ENCODE peak calls at places on chromosomes 6 and 20, in six cellular contexts. One of them, this sample, is unnamed.

GRCh38 chr6:142735182-142735581 is 209.8 kb downstream of the HIVEP2 start:
- DNase-seq in mucosa of descending colon: no peak
- DNase-seq in colonic mucosa: no peak
- DNase-seq in fibroblast of pulmonary artery: peak
- DNase-seq in WERI-Rb-1: no peak
- DNase-seq in endothelial cell of umbilical vein: peak
- DNase-seq in this sample: no peak

GRCh38 chr6:52361347-52361944 is 505 bp upstream of the PAQR8 start:
- DNase-seq in mucosa of descending colon: peak
- DNase-seq in colonic mucosa: peak
- DNase-seq in fibroblast of pulmonary artery: no peak
- DNase-seq in WERI-Rb-1: peak
- DNase-seq in endothelial cell of umbilical vein: no peak
- DNase-seq in this sample: no peak

GRCh38 chr20:58146761-58147160 is 81.7 kb downstream of the ANKRD60 start:
- DNase-seq in mucosa of descending colon: no peak
- DNase-seq in colonic mucosa: no peak
- DNase-seq in fibroblast of pulmonary artery: no peak
- DNase-seq in WERI-Rb-1: no peak
- DNase-seq in endothelial cell of umbilical vein: no peak
- DNase-seq in this sample: no peak

GRCh38 chr20:37234254-37234581 is 27.4 kb downstream of the GHRH start:
- DNase-seq in mucosa of descending colon: no peak
- DNase-seq in colonic mucosa: no peak
- DNase-seq in fibroblast of pulmonary artery: no peak
- DNase-seq in WERI-Rb-1: no peak
- DNase-seq in endothelial cell of umbilical vein: no peak
- DNase-seq in this sample: no peak

GRCh38 chr20:24937579-24937978 is 11.5 kb upstream of the CST7 start:
- DNase-seq in mucosa of descending colon: no peak
- DNase-seq in colonic mucosa: peak
- DNase-seq in fibroblast of pulmonary artery: no peak
- DNase-seq in WERI-Rb-1: no peak
- DNase-seq in endothelial cell of umbilical vein: no peak
- DNase-seq in this sample: no peak

GRCh38 chr6:132131777-132132176 is 180.6 kb upstream of the CCN2 start:
- DNase-seq in mucosa of descending colon: no peak
- DNase-seq in colonic mucosa: no peak
- DNase-seq in fibroblast of pulmonary artery: peak
- DNase-seq in WERI-Rb-1: no peak
- DNase-seq in endothelial cell of umbilical vein: peak
- DNase-seq in this sample: peak

GRCh38 chr6:85394853-85395538 is 54.9 kb upstream of the NT5E start:
- DNase-seq in mucosa of descending colon: no peak
- DNase-seq in colonic mucosa: no peak
- DNase-seq in fibroblast of pulmonary artery: peak
- DNase-seq in WERI-Rb-1: no peak
- DNase-seq in endothelial cell of umbilical vein: peak
- DNase-seq in this sample: no peak

GRCh38 chr6:157443066-157443800 is 62.2 kb downstream of the ZDHHC14 start:
- DNase-seq in mucosa of descending colon: no peak
- DNase-seq in colonic mucosa: no peak
- DNase-seq in fibroblast of pulmonary artery: peak
- DNase-seq in WERI-Rb-1: no peak
- DNase-seq in endothelial cell of umbilical vein: no peak
- DNase-seq in this sample: peak

GRCh38 chr6:109623288-109623687 is 67.7 kb downstream of the AK9 start:
- DNase-seq in mucosa of descending colon: no peak
- DNase-seq in colonic mucosa: no peak
- DNase-seq in fibroblast of pulmonary artery: no peak
- DNase-seq in WERI-Rb-1: no peak
- DNase-seq in endothelial cell of umbilical vein: no peak
- DNase-seq in this sample: no peak

GRCh38 chr20:16571333-16571732 is 1.9 kb downstream of the KIF16B start:
- DNase-seq in mucosa of descending colon: no peak
- DNase-seq in colonic mucosa: no peak
- DNase-seq in fibroblast of pulmonary artery: no peak
- DNase-seq in WERI-Rb-1: no peak
- DNase-seq in endothelial cell of umbilical vein: no peak
- DNase-seq in this sample: no peak

GRCh38 chr6:113636357-113636824 is 220.8 kb upstream of the MARCKS start:
- DNase-seq in mucosa of descending colon: no peak
- DNase-seq in colonic mucosa: no peak
- DNase-seq in fibroblast of pulmonary artery: no peak
- DNase-seq in WERI-Rb-1: no peak
- DNase-seq in endothelial cell of umbilical vein: no peak
- DNase-seq in this sample: no peak

GRCh38 chr6:42690151-42690702 is 32.2 kb downstream of the PRPH2 start:
- DNase-seq in mucosa of descending colon: no peak
- DNase-seq in colonic mucosa: no peak
- DNase-seq in fibroblast of pulmonary artery: peak
- DNase-seq in WERI-Rb-1: peak
- DNase-seq in endothelial cell of umbilical vein: no peak
- DNase-seq in this sample: no peak

GRCh38 chr6:78436335-78436734 is 431.0 kb upstream of the IRAK1BP1 start:
- DNase-seq in mucosa of descending colon: no peak
- DNase-seq in colonic mucosa: no peak
- DNase-seq in fibroblast of pulmonary artery: peak
- DNase-seq in WERI-Rb-1: peak
- DNase-seq in endothelial cell of umbilical vein: peak
- DNase-seq in this sample: peak

GRCh38 chr6:90233994-90234393 is 62.6 kb downstream of the BACH2 start:
- DNase-seq in mucosa of descending colon: no peak
- DNase-seq in colonic mucosa: no peak
- DNase-seq in fibroblast of pulmonary artery: no peak
- DNase-seq in WERI-Rb-1: no peak
- DNase-seq in endothelial cell of umbilical vein: no peak
- DNase-seq in this sample: no peak

GRCh38 chr20:57316795-57317201 is 12.8 kb upstream of the SPO11 start:
- DNase-seq in mucosa of descending colon: no peak
- DNase-seq in colonic mucosa: no peak
- DNase-seq in fibroblast of pulmonary artery: no peak
- DNase-seq in WERI-Rb-1: no peak
- DNase-seq in endothelial cell of umbilical vein: no peak
- DNase-seq in this sample: no peak

GRCh38 chr20:23446505-23446904 is 6.2 kb downstream of the CST11 start:
- DNase-seq in mucosa of descending colon: no peak
- DNase-seq in colonic mucosa: peak
- DNase-seq in fibroblast of pulmonary artery: peak
- DNase-seq in WERI-Rb-1: peak
- DNase-seq in endothelial cell of umbilical vein: peak
- DNase-seq in this sample: no peak

GRCh38 chr6:154408906-154409500 is 52.4 kb upstream of the IPCEF1 start:
- DNase-seq in mucosa of descending colon: no peak
- DNase-seq in colonic mucosa: no peak
- DNase-seq in fibroblast of pulmonary artery: peak
- DNase-seq in WERI-Rb-1: peak
- DNase-seq in endothelial cell of umbilical vein: peak
- DNase-seq in this sample: no peak

GRCh38 chr20:22106308-22106938 is 401.0 kb downstream of the PAX1 start:
- DNase-seq in mucosa of descending colon: no peak
- DNase-seq in colonic mucosa: no peak
- DNase-seq in fibroblast of pulmonary artery: peak
- DNase-seq in WERI-Rb-1: no peak
- DNase-seq in endothelial cell of umbilical vein: no peak
- DNase-seq in this sample: peak

GRCh38 chr6:30748301-30748769 is 4.0 kb upstream of the IER3 start:
- DNase-seq in mucosa of descending colon: no peak
- DNase-seq in colonic mucosa: peak
- DNase-seq in fibroblast of pulmonary artery: no peak
- DNase-seq in WERI-Rb-1: no peak
- DNase-seq in endothelial cell of umbilical vein: peak
- DNase-seq in this sample: no peak

GRCh38 chr6:3390698-3391097 is 66.2 kb downstream of the SLC22A23 start:
- DNase-seq in mucosa of descending colon: peak
- DNase-seq in colonic mucosa: peak
- DNase-seq in fibroblast of pulmonary artery: peak
- DNase-seq in WERI-Rb-1: no peak
- DNase-seq in endothelial cell of umbilical vein: peak
- DNase-seq in this sample: peak

GRCh38 chr6:142694054-142694453 is 250.9 kb downstream of the HIVEP2 start:
- DNase-seq in mucosa of descending colon: no peak
- DNase-seq in colonic mucosa: no peak
- DNase-seq in fibroblast of pulmonary artery: peak
- DNase-seq in WERI-Rb-1: no peak
- DNase-seq in endothelial cell of umbilical vein: no peak
- DNase-seq in this sample: peak

GRCh38 chr6:47520282-47520681 is 42.7 kb downstream of the CD2AP start:
- DNase-seq in mucosa of descending colon: peak
- DNase-seq in colonic mucosa: peak
- DNase-seq in fibroblast of pulmonary artery: no peak
- DNase-seq in WERI-Rb-1: peak
- DNase-seq in endothelial cell of umbilical vein: no peak
- DNase-seq in this sample: no peak

GRCh38 chr6:156791261-156791850 is 14.2 kb downstream of the ARID1B start:
- DNase-seq in mucosa of descending colon: no peak
- DNase-seq in colonic mucosa: no peak
- DNase-seq in fibroblast of pulmonary artery: peak
- DNase-seq in WERI-Rb-1: peak
- DNase-seq in endothelial cell of umbilical vein: peak
- DNase-seq in this sample: no peak

GRCh38 chr6:109526905-109527628 is 44.0 kb upstream of the ZBTB24 start:
- DNase-seq in mucosa of descending colon: no peak
- DNase-seq in colonic mucosa: peak
- DNase-seq in fibroblast of pulmonary artery: peak
- DNase-seq in WERI-Rb-1: peak
- DNase-seq in endothelial cell of umbilical vein: peak
- DNase-seq in this sample: peak

GRCh38 chr20:20895537-20895936 is 183.1 kb upstream of the RALGAPA2 start:
- DNase-seq in mucosa of descending colon: no peak
- DNase-seq in colonic mucosa: no peak
- DNase-seq in fibroblast of pulmonary artery: no peak
- DNase-seq in WERI-Rb-1: no peak
- DNase-seq in endothelial cell of umbilical vein: no peak
- DNase-seq in this sample: no peak

GRCh38 chr20:57038608-57039440 is 227.6 kb downstream of the BMP7 start:
- DNase-seq in mucosa of descending colon: no peak
- DNase-seq in colonic mucosa: no peak
- DNase-seq in fibroblast of pulmonary artery: no peak
- DNase-seq in WERI-Rb-1: no peak
- DNase-seq in endothelial cell of umbilical vein: no peak
- DNase-seq in this sample: no peak

GRCh38 chr20:11015440-11015839 is 341.6 kb upstream of the JAG1 start:
- DNase-seq in mucosa of descending colon: no peak
- DNase-seq in colonic mucosa: no peak
- DNase-seq in fibroblast of pulmonary artery: no peak
- DNase-seq in WERI-Rb-1: no peak
- DNase-seq in endothelial cell of umbilical vein: no peak
- DNase-seq in this sample: no peak

GRCh38 chr20:60058869-60059268 is 100.6 kb downstream of the CDH26 start:
- DNase-seq in mucosa of descending colon: no peak
- DNase-seq in colonic mucosa: no peak
- DNase-seq in fibroblast of pulmonary artery: no peak
- DNase-seq in WERI-Rb-1: no peak
- DNase-seq in endothelial cell of umbilical vein: no peak
- DNase-seq in this sample: no peak

GRCh38 chr20:61770203-61770602 is 295.5 kb downstream of the TAF4 start:
- DNase-seq in mucosa of descending colon: no peak
- DNase-seq in colonic mucosa: no peak
- DNase-seq in fibroblast of pulmonary artery: no peak
- DNase-seq in WERI-Rb-1: no peak
- DNase-seq in endothelial cell of umbilical vein: no peak
- DNase-seq in this sample: no peak

GRCh38 chr6:150857062-150857905 is 8.2 kb upstream of the MTHFD1L start:
- DNase-seq in mucosa of descending colon: no peak
- DNase-seq in colonic mucosa: no peak
- DNase-seq in fibroblast of pulmonary artery: peak
- DNase-seq in WERI-Rb-1: no peak
- DNase-seq in endothelial cell of umbilical vein: peak
- DNase-seq in this sample: peak

GRCh38 chr20:64080813-64081619 is 1.1 kb downstream of the OPRL1 start:
- DNase-seq in mucosa of descending colon: no peak
- DNase-seq in colonic mucosa: no peak
- DNase-seq in fibroblast of pulmonary artery: no peak
- DNase-seq in WERI-Rb-1: no peak
- DNase-seq in endothelial cell of umbilical vein: no peak
- DNase-seq in this sample: no peak
- H3K4me3 ChIP-seq in mucosa of descending colon: no peak
- H3K4me3 ChIP-seq in colonic mucosa: peak
- H3K4me3 ChIP-seq in fibroblast of pulmonary artery: no peak
- H3K4me3 ChIP-seq in WERI-Rb-1: no peak
- H3K4me3 ChIP-seq in endothelial cell of umbilical vein: no peak
- H3K4me3 ChIP-seq in this sample: no peak

DNA sequence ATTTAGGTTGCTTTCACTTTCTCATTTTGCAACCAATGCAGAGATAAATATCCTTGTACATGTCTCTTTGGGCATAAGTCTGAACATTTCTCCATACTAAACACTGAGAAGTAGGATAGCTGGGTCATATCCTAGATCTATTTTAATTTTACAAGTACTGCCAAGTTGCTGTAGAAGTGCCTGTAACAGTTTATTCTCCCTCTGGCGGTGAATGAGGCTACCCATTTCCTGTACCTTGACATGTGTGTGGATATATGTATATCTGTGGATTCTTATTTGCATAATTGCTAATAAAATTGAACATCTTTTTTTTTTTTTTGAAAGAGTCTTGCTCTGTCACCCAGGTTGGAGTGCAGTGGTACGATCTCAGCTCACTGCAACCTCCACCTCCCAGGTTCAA is 48.0 kb upstream of the PNRC1 start:
- DNase-seq in mucosa of descending colon: no peak
- DNase-seq in colonic mucosa: no peak
- DNase-seq in fibroblast of pulmonary artery: peak
- DNase-seq in WERI-Rb-1: no peak
- DNase-seq in endothelial cell of umbilical vein: no peak
- DNase-seq in this sample: no peak
- TF ChIP-seq CTCF in mucosa of descending colon: no peak
- TF ChIP-seq CTCF in colonic mucosa: no peak
- TF ChIP-seq CTCF in fibroblast of pulmonary artery: peak
- TF ChIP-seq CTCF in WERI-Rb-1: no peak
- TF ChIP-seq CTCF in endothelial cell of umbilical vein: no peak
- TF ChIP-seq CTCF in this sample: no peak

DNA sequence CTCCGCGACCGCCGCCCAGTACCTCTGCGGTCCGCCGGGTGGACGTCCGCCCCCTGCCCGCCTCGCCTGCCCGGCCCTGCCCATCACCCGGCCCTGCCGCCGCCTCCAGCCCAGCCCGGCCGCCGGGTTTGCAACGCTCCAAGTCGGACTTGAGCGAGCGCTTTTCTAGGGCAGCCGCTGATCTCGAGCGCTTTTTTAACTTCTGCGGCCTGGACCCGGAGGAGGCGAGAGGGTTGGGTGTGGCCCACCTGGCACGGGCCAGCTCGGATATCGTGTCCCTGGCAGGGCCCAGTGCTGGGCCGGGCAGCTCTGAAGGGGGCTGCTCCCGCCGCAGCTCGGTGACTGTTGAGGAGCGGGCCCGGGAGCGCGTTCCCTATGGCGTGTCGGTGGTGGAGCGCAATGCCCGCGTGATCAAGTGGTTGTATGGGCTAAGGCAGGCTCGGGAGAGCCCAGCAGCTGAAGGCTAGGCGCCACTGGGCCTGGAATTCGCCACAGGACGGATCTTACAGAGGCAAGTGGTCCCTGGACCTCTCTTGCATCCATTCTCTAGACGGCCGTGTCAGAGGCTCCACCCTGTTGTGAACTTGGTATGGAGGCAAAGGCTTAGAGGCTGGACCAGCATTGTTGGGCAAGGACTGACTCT is 11.8 kb downstream of the FAM110A start:
- DNase-seq in mucosa of descending colon: no peak
- DNase-seq in colonic mucosa: no peak
- DNase-seq in fibroblast of pulmonary artery: no peak
- DNase-seq in WERI-Rb-1: no peak
- DNase-seq in endothelial cell of umbilical vein: no peak
- DNase-seq in this sample: no peak
- H3K4me3 ChIP-seq in mucosa of descending colon: no peak
- H3K4me3 ChIP-seq in colonic mucosa: peak
- H3K4me3 ChIP-seq in fibroblast of pulmonary artery: no peak
- H3K4me3 ChIP-seq in WERI-Rb-1: peak
- H3K4me3 ChIP-seq in endothelial cell of umbilical vein: no peak
- H3K4me3 ChIP-seq in this sample: no peak

GRCh38 chr6:123380257-123380656 is 256.5 kb downstream of the TRDN start:
- DNase-seq in mucosa of descending colon: no peak
- DNase-seq in colonic mucosa: no peak
- DNase-seq in fibroblast of pulmonary artery: peak
- DNase-seq in WERI-Rb-1: peak
- DNase-seq in endothelial cell of umbilical vein: peak
- DNase-seq in this sample: no peak
- TF ChIP-seq CTCF in mucosa of descending colon: no peak
- TF ChIP-seq CTCF in colonic mucosa: no peak
- TF ChIP-seq CTCF in fibroblast of pulmonary artery: peak
- TF ChIP-seq CTCF in WERI-Rb-1: peak
- TF ChIP-seq CTCF in endothelial cell of umbilical vein: no peak
- TF ChIP-seq CTCF in this sample: no peak

This sample was measured in AG09309.